ENCODE peak calls at places on chromosomes 7 and 10, in eight cellular contexts. N, H, D, Q, V, I, O and Z are unnamed samples.

GRCh38 chr7:27953361-27953760 is 213.4 kb downstream of the TAX1BP1 start:
- DNase-seq in D (no peak), V (no peak), N (no peak), O (no peak), H (no peak), Q (no peak), I (no peak), Z (no peak)

GRCh38 chr7:96069361-96069760 is 252.5 kb downstream of the SLC25A13 start:
- DNase-seq in Q (no peak), V (no peak), D (no peak), H (no peak), N (no peak), O (peak), I (no peak), Z (no peak)

GRCh38 chr10:62652114-62652513 is 152.4 kb upstream of the ADO start:
- DNase-seq in O (no peak), N (no peak), V (no peak), Q (peak), I (no peak), H (no peak), D (no peak), Z (no peak)

GRCh38 chr7:47390914-47391313 is 191.0 kb downstream of the TNS3 start:
- DNase-seq in N (no peak), D (no peak), I (no peak), V (no peak), Q (no peak), O (no peak), H (no peak), Z (no peak)

GRCh38 chr7:103637726-103638125 is 191.7 kb upstream of the SLC26A5 start:
- DNase-seq in Q (peak), O (no peak), I (no peak), D (no peak), V (no peak), N (no peak), H (no peak), Z (no peak)

GRCh38 chr7:91557789-91558396 is 293.7 kb downstream of the FZD1 start:
- DNase-seq in Q (peak), I (no peak), V (no peak), O (no peak), H (peak), N (peak), D (no peak), Z (no peak)

GRCh38 chr10:132306951-132307751 is 599 bp downstream of the STK32C start:
- DNase-seq in D (peak), H (no peak), Q (no peak), O (peak), I (peak), N (no peak), V (no peak), Z (no peak)

GRCh38 chr10:103653581-103654020 is 160.1 kb downstream of the NEURL1 start:
- DNase-seq in H (peak), Q (no peak), V (no peak), D (no peak), O (peak), I (no peak), N (no peak), Z (no peak)

GRCh38 chr7:115906690-115907089 is 123.9 kb downstream of the TFEC start:
- DNase-seq in N (no peak), O (peak), I (no peak), H (no peak), D (no peak), Q (no peak), V (no peak), Z (no peak)

GRCh38 chr10:119189811-119190282 is 11.2 kb upstream of the PRDX3 start:
- DNase-seq in I (no peak), Q (peak), N (no peak), H (no peak), V (no peak), D (no peak), O (no peak), Z (no peak)

GRCh38 chr10:110725809-110726641 is 81.9 kb downstream of the RBM20 start:
- DNase-seq in H (no peak), O (peak), D (peak), Q (peak), N (no peak), I (no peak), V (no peak), Z (no peak)

GRCh38 chr10:5557799-5558771 is 33.3 kb downstream of the CALML3 start:
- DNase-seq in V (no peak), N (no peak), H (no peak), Q (no peak), I (no peak), O (no peak), D (no peak), Z (no peak)

GRCh38 chr7:55965805-55966421 is 1.5 kb downstream of the NIPSNAP2 start:
- DNase-seq in I (no peak), D (no peak), Q (peak), N (no peak), O (peak), V (no peak), H (no peak), Z (no peak)

GRCh38 chr7:139641337-139641992 is 118.0 kb downstream of the CLEC2L start:
- DNase-seq in H (no peak), O (no peak), I (no peak), D (no peak), V (no peak), N (no peak), Q (no peak), Z (no peak)

GRCh38 chr7:81736088-81736487 is 33.8 kb downstream of the HGF start:
- DNase-seq in H (peak), N (no peak), Q (no peak), O (no peak), I (no peak), D (no peak), V (no peak), Z (no peak)

GRCh38 chr7:82419200-82419599 is 24.4 kb downstream of the CACNA2D1 start:
- DNase-seq in D (no peak), V (no peak), N (no peak), O (peak), H (no peak), I (no peak), Q (no peak), Z (no peak)

GRCh38 chr10:33279791-33280190 is 54.7 kb downstream of the NRP1 start:
- DNase-seq in V (no peak), Q (peak), N (no peak), H (no peak), O (no peak), I (no peak), D (no peak), Z (no peak)

GRCh38 chr10:75043256-75044121 is 68.0 kb upstream of the SAMD8 start:
- DNase-seq in H (no peak), D (no peak), Q (no peak), N (peak), O (no peak), V (no peak), I (peak), Z (no peak)

GRCh38 chr7:12490105-12490688 is 80.3 kb upstream of the SCIN start:
- DNase-seq in H (peak), I (no peak), V (no peak), O (peak), N (no peak), D (peak), Q (peak), Z (peak)

GRCh38 chr7:124101173-124101768 is 68.4 kb upstream of the TMEM229A start:
- DNase-seq in I (no peak), N (peak), H (peak), D (peak), V (no peak), Q (peak), O (peak), Z (no peak)

GRCh38 chr10:113228570-113228969 is 278.5 kb downstream of the TCF7L2 start:
- DNase-seq in I (no peak), Q (peak), D (no peak), H (no peak), O (no peak), V (no peak), N (no peak), Z (no peak)

GRCh38 chr10:125134483-125134848 is 25.9 kb downstream of the CTBP2 start:
- DNase-seq in H (no peak), O (no peak), Q (no peak), D (no peak), V (no peak), I (no peak), N (no peak), Z (no peak)

GRCh38 chr7:55369427-55369826 is 4.3 kb downstream of the LANCL2 start:
- DNase-seq in N (no peak), V (no peak), H (no peak), O (no peak), Q (peak), I (no peak), D (no peak), Z (no peak)

GRCh38 chr10:35470535-35470934 is 134.2 kb downstream of the CCNY start:
- DNase-seq in N (no peak), H (no peak), I (no peak), O (peak), Q (no peak), D (peak), V (no peak), Z (no peak)

GRCh38 chr10:126062132-126063032 is 166.0 kb downstream of the FANK1 start:
- DNase-seq in Q (peak), I (no peak), N (no peak), H (peak), D (peak), O (peak), V (no peak), Z (no peak)

GRCh38 chr7:50502001-50502684 is 52.0 kb upstream of the FIGNL1 start:
- DNase-seq in I (no peak), H (no peak), V (no peak), D (peak), O (peak), N (no peak), Q (peak), Z (no peak)

GRCh38 chr7:134637934-134638719 is 8.5 kb upstream of the BPGM start:
- DNase-seq in Q (no peak), N (no peak), V (no peak), I (no peak), O (no peak), H (no peak), D (no peak), Z (no peak)

GRCh38 chr10:108868881-108869280 is 1054.4 kb downstream of the XPNPEP1 start:
- DNase-seq in O (no peak), N (no peak), I (no peak), H (no peak), V (no peak), Q (no peak), D (no peak), Z (no peak)

GRCh38 chr7:37039131-37039719 is 314.9 kb upstream of the AOAH start:
- DNase-seq in D (no peak), I (no peak), O (peak), V (no peak), H (no peak), N (no peak), Q (no peak), Z (no peak)

GRCh38 chr10:114551310-114551972 is 106.6 kb downstream of the ABLIM1 start:
- DNase-seq in V (no peak), Q (no peak), D (peak), I (no peak), O (peak), H (no peak), N (no peak), Z (no peak)

GRCh38 chr10:103554488-103555320 is 61.2 kb downstream of the NEURL1 start:
- DNase-seq in Q (peak), N (no peak), H (no peak), V (no peak), I (peak), O (peak), D (peak), Z (no peak)

GRCh38 chr7:127976056-127976455 is 55.2 kb downstream of the LRRC4 start:
- DNase-seq in H (peak), V (no peak), I (no peak), D (peak), N (no peak), Q (no peak), O (peak), Z (no peak)

GRCh38 chr10:120184547-120185337 is 272.3 kb upstream of the PLPP4 start:
- DNase-seq in N (no peak), V (no peak), Q (no peak), D (no peak), O (peak), I (no peak), H (no peak), Z (no peak)

GRCh38 chr7:151410405-151411390 is 860 bp upstream of the WDR86 start:
- DNase-seq in O (peak), Q (no peak), D (peak), H (no peak), I (no peak), N (no peak), V (peak), Z (no peak)

GRCh38 chr10:17101257-17101909 is 28.2 kb downstream of the CUBN start:
- DNase-seq in I (no peak), O (no peak), D (peak), V (no peak), Q (no peak), H (peak), N (no peak), Z (no peak)

GRCh38 chr7:3697472-3697871 is 396.4 kb downstream of the SDK1 start:
- DNase-seq in V (no peak), I (no peak), Q (no peak), D (no peak), H (no peak), N (no peak), O (no peak), Z (no peak)

GRCh38 chr10:133372507-133372906 is 647 bp downstream of the ECHS1 start:
- DNase-seq in D (no peak), N (no peak), H (no peak), O (no peak), Q (no peak), V (no peak), I (no peak), Z (no peak)

GRCh38 chr10:50431791-50432190 is 180.5 kb upstream of the ASAH2 start:
- DNase-seq in Q (peak), O (peak), D (no peak), N (peak), I (no peak), H (no peak), V (no peak), Z (peak)

GRCh38 chr7:131000389-131000788 is 266.4 kb upstream of the KLF14 start:
- DNase-seq in H (peak), N (no peak), Q (no peak), D (no peak), I (no peak), V (no peak), O (no peak), Z (no peak)